ENCODE peak calls at places on chromosomes 4 and X, in seven cellular contexts. Y, B, Q, D, T, G and W are unnamed samples.

GRCh38 chr4:54281060-54281781 is 52.1 kb downstream of the PDGFRA start:
- DNase-seq in Y (no peak), B (peak; percentile 76), Q (peak; percentile 48), D (peak; percentile 90), T (no peak), G (no peak), W (no peak)

GRCh38 chrX:56802921-56803848 is 74.1 kb downstream of the NBDY start:
- DNase-seq in Y (peak; percentile 30), B (peak; percentile 76), Q (peak; percentile 56), D (peak; percentile 84), T (peak; percentile 63), G (no peak), W (no peak)

GRCh38 chr4:123244233-123244632 is 152.4 kb upstream of the SPRY1 start:
- DNase-seq in Y (no peak), B (peak; percentile 44), Q (no peak), D (peak; percentile 62), T (no peak), G (no peak), W (no peak)

GRCh38 chr4:165548702-165549101 is 169.9 kb downstream of the CPE start:
- DNase-seq in Y (no peak), B (no peak), Q (no peak), D (no peak), T (no peak), G (no peak), W (no peak)

GRCh38 chr4:140426610-140427103 is 791 bp downstream of the CLGN start:
- DNase-seq in Y (no peak), B (no peak), Q (no peak), D (peak; percentile 43), T (no peak), G (peak; percentile 20), W (peak; percentile 15)

GRCh38 chrX:133335027-133335426 is 80.3 kb downstream of the GPC4 start:
- DNase-seq in Y (peak; percentile 19), B (peak; percentile 29), Q (no peak), D (no peak), T (no peak), G (peak; percentile 17), W (no peak)

GRCh38 chr4:89373396-89373795 is 65.8 kb upstream of the GPRIN3 start:
- DNase-seq in Y (no peak), B (no peak), Q (no peak), D (no peak), T (no peak), G (no peak), W (no peak)

GRCh38 chr4:836781-837301 is 10.9 kb upstream of the CPLX1 start:
- DNase-seq in Y (no peak), B (no peak), Q (no peak), D (peak; percentile 11), T (no peak), G (no peak), W (no peak)

GRCh38 chrX:50618788-50619558 is 148.3 kb upstream of the DGKK start:
- DNase-seq in Y (no peak), B (no peak), Q (no peak), D (peak; percentile 29), T (no peak), G (no peak), W (no peak)

GRCh38 chr4:19961092-19961491 is 290.6 kb upstream of the SLIT2 start:
- DNase-seq in Y (no peak), B (no peak), Q (no peak), D (no peak), T (no peak), G (no peak), W (no peak)

GRCh38 chr4:1041936-1042330 is 30.5 kb downstream of the FGFRL1 start:
- DNase-seq in Y (no peak), B (no peak), Q (no peak), D (no peak), T (no peak), G (no peak), W (no peak)

GRCh38 chr4:141390527-141391046 is 169.9 kb downstream of the ZNF330 start:
- DNase-seq in Y (no peak), B (no peak), Q (no peak), D (no peak), T (no peak), G (no peak), W (no peak)

GRCh38 chrX:124212622-124213021 is 119.8 kb upstream of the TEX13D start:
- DNase-seq in Y (no peak), B (no peak), Q (no peak), D (no peak), T (peak; percentile 35), G (no peak), W (no peak)

GRCh38 chr4:102036619-102037376 is 246.3 kb downstream of the BANK1 start:
- DNase-seq in Y (no peak), B (no peak), Q (no peak), D (no peak), T (no peak), G (peak; percentile 66), W (no peak)

GRCh38 chr4:1763550-1764080 is 29.5 kb upstream of the FGFR3 start:
- DNase-seq in Y (no peak), B (peak; percentile 23), Q (no peak), D (peak; percentile 59), T (no peak), G (no peak), W (no peak)

GRCh38 chr4:175412744-175413143 is 399.3 kb downstream of the GPM6A start:
- DNase-seq in Y (no peak), B (no peak), Q (no peak), D (no peak), T (no peak), G (no peak), W (no peak)

GRCh38 chr4:2796261-2797187 is 3.6 kb downstream of the SH3BP2 start:
- DNase-seq in Y (no peak), B (no peak), Q (peak; percentile 91), D (no peak), T (peak; percentile 16), G (peak; percentile 26), W (no peak)

GRCh38 chr4:54541426-54542118 is 116.2 kb upstream of the KIT start:
- DNase-seq in Y (no peak), B (no peak), Q (no peak), D (no peak), T (no peak), G (no peak), W (no peak)

GRCh38 chrX:38220024-38220935 is at the start of gene SRPX:
- DNase-seq in Y (peak; percentile 77), B (peak; percentile 15), Q (peak; percentile 33), D (peak; percentile 53), T (no peak), G (no peak), W (no peak)

GRCh38 chr4:140635606-140636005 is 66.8 kb upstream of the UCP1 start:
- DNase-seq in Y (no peak), B (no peak), Q (peak; percentile 60), D (no peak), T (no peak), G (no peak), W (no peak)

GRCh38 chr4:68416591-68416990 is 30.7 kb upstream of the TMPRSS11E start:
- DNase-seq in Y (no peak), B (no peak), Q (no peak), D (no peak), T (no peak), G (no peak), W (no peak)

GRCh38 chr4:109787807-109788206 is 14.0 kb downstream of the CFI start:
- DNase-seq in Y (no peak), B (no peak), Q (no peak), D (no peak), T (no peak), G (no peak), W (no peak)

GRCh38 chr4:122542411-122543236 is 78.2 kb downstream of the IL21 start:
- DNase-seq in Y (no peak), B (no peak), Q (no peak), D (no peak), T (no peak), G (no peak), W (no peak)

GRCh38 chr4:187586892-187587291 is 408.7 kb upstream of the ZFP42 start:
- DNase-seq in Y (no peak), B (no peak), Q (no peak), D (no peak), T (no peak), G (peak; percentile 28), W (no peak)

GRCh38 chrX:130174051-130174704 is 2.4 kb downstream of the RAB33A start:
- DNase-seq in Y (peak; percentile 43), B (peak; percentile 50), Q (no peak), D (peak; percentile 47), T (no peak), G (no peak), W (no peak)

GRCh38 chr4:13888112-13888511 is 260.6 kb upstream of the BOD1L1 start:
- DNase-seq in Y (no peak), B (no peak), Q (no peak), D (no peak), T (no peak), G (no peak), W (no peak)

GRCh38 chr4:154566639-154567204 is 3.9 kb downstream of the FGB start:
- DNase-seq in Y (no peak), B (no peak), Q (no peak), D (no peak), T (no peak), G (no peak), W (no peak)